ENCODE peak calls at places on chromosomes 16 and 17, in six cellular contexts. V, W, U, Z, K and P are unnamed samples.

GRCh38 chr16:84484579-84485254 is 19.7 kb downstream of the MEAK7 start:
- DNase-seq in K (peak; percentile 36), W (peak; percentile 80), V (peak; percentile 62), Z (no peak), U (no peak), P (peak; percentile 71)

GRCh38 chr17:43978078-43978477 is 24.3 kb upstream of the PYY start:
- DNase-seq in V (no peak), K (no peak), U (no peak), Z (no peak), W (no peak), P (no peak)

GRCh38 chr16:17359778-17360177 is 111.0 kb downstream of the XYLT1 start:
- DNase-seq in U (no peak), Z (no peak), K (no peak), V (no peak), W (no peak), P (no peak)

GRCh38 chr17:64001763-64002529 is 3.8 kb downstream of the PRR29 start:
- DNase-seq in U (no peak), W (no peak), K (no peak), V (no peak), Z (no peak), P (peak; percentile 85)

GRCh38 chr17:42118545-42118944 is 2.6 kb downstream of the KAT2A start:
- DNase-seq in V (peak; percentile 52), K (no peak), U (no peak), W (no peak), Z (no peak), P (no peak)

GRCh38 chr16:87119168-87119567 is 198.0 kb downstream of the C16orf95 start:
- DNase-seq in K (no peak), Z (no peak), U (no peak), W (no peak), V (no peak), P (no peak)

GRCh38 chr17:54903375-54903774 is 2.7 kb downstream of the TOM1L1 start:
- DNase-seq in W (peak; percentile 19), U (no peak), K (no peak), Z (no peak), V (peak; percentile 84), P (no peak)

GRCh38 chr16:86048882-86049585 is 150.1 kb downstream of the IRF8 start:
- DNase-seq in U (no peak), V (no peak), Z (no peak), W (no peak), K (no peak), P (no peak)

GRCh38 chr16:23981429-23982399 is 145.9 kb downstream of the PRKCB start:
- DNase-seq in K (no peak), V (no peak), Z (no peak), U (no peak), W (no peak), P (no peak)

GRCh38 chr16:69479806-69480205 is 55.4 kb downstream of the CYB5B start:
- DNase-seq in U (no peak), K (no peak), W (no peak), V (no peak), Z (no peak), P (no peak)

GRCh38 chr16:69476920-69477418 is 52.5 kb downstream of the CYB5B start:
- DNase-seq in W (no peak), V (peak; percentile 29), K (peak; percentile 77), Z (peak; percentile 77), U (no peak), P (no peak)

GRCh38 chr16:69478685-69479084 is 54.3 kb downstream of the CYB5B start:
- DNase-seq in U (no peak), W (no peak), Z (no peak), K (no peak), V (no peak), P (no peak)

GRCh38 chr16:69474447-69474846 is 50.0 kb downstream of the CYB5B start:
- DNase-seq in K (no peak), W (no peak), V (no peak), U (no peak), Z (no peak), P (no peak)

GRCh38 chr16:69477546-69477945 is 53.1 kb downstream of the CYB5B start:
- DNase-seq in W (no peak), Z (no peak), V (no peak), K (no peak), U (no peak), P (no peak)
- TF ChIP-seq CTCF in W (no peak), Z (no peak), V (no peak), K (no peak), U (no peak), P (no peak)

GRCh38 chr16:81201267-81201666 is 37.2 kb upstream of the BCO1 start:
- DNase-seq in W (no peak), V (no peak), Z (no peak), U (no peak), K (no peak), P (no peak)

GRCh38 chr16:81195907-81196534 is 42.5 kb upstream of the BCO1 start:
- DNase-seq in W (no peak), K (no peak), U (no peak), V (no peak), Z (no peak), P (no peak)

GRCh38 chr16:81198635-81199034 is 39.9 kb upstream of the BCO1 start:
- DNase-seq in Z (no peak), U (no peak), V (peak; percentile 59), K (no peak), W (no peak), P (no peak)
- TF ChIP-seq CTCF in Z (peak; percentile 22), U (peak; percentile 24), V (peak; percentile 91), K (peak; percentile 37), W (no peak), P (no peak)

DNA sequence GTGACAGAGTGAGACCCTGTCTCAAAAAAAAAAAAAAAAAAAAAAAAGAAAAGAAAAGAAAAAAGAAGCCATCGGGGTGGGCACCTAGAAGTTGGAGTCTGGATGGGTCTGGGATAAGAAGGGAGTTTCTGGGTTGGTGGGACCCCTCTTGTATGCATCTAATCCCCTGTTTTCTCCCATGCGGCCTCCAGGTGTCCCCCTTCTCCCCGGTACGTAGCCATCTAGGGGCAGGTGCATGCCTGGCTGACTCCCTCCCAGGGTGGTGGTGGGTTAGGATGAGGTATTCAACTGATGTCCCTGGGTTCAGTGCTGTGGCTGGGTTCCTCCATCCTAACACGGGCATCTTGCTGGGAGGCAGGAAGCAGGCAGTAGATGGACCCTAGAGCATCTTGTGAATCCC is 13.0 kb downstream of the FMNL1 start:
- DNase-seq in Z (no peak), V (peak; percentile 69), W (no peak), K (no peak), U (no peak), P (no peak)
- TF ChIP-seq CTCF in Z (peak; percentile 32), V (peak; percentile 73), W (no peak), K (peak; percentile 35), U (peak; percentile 8), P (no peak)

GRCh38 chr16:3564889-3565141 is 12.4 kb downstream of the NLRC3 start:
- DNase-seq in V (no peak), W (no peak), K (no peak), Z (no peak), U (no peak), P (no peak)

GRCh38 chr16:3566990-3567389 is 10.2 kb downstream of the NLRC3 start:
- DNase-seq in V (no peak), U (no peak), W (no peak), K (no peak), Z (no peak), P (no peak)

GRCh38 chr16:3561626-3562025 is 15.6 kb downstream of the NLRC3 start:
- DNase-seq in V (no peak), Z (no peak), W (no peak), U (no peak), K (no peak), P (no peak)

GRCh38 chr16:3562914-3563480 is 14.2 kb downstream of the NLRC3 start:
- DNase-seq in W (no peak), V (no peak), K (no peak), Z (no peak), U (no peak), P (no peak)

DNA sequence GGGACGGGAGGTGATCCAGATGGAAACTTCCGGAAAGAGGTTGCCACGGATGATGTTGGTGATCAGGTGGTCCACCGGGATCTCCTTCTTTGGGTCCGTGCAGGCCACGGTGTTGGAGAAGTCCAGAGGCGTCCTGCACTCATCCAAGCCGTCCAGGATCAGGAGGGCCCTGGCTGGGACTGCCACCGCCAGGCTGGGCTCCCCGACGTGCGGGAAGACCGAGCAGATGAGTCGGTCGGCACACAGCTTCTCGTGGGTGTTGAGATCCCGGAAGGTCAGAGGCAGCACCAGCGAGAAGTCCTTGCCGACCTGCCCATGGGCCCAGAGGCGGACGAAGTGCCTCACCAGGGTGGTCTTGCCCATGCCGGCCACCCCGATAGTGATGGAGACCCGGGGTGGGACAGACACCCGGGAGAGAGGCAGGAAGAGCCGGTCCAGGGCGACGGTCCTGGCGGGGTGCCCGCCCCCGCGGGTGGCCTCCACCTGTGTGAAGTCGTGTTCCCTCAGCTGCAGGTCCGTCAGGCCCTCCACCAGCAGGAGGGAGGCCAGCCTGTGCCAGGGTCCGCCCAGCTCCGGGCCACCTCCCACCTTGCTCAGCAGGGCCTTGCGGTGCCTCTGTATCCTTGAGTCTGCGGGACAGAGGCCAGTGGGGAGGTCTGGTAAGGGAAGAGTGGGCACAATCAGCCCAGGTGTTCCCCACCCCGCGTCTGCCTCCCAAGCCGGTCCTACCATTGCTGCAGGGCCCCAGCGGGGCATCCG is 12.9 kb downstream of the NLRC3 start:
- DNase-seq in K (no peak), V (no peak), W (no peak), Z (no peak), U (no peak), P (no peak)
- TF ChIP-seq CTCF in K (no peak), V (no peak), W (no peak), Z (no peak), U (no peak), P (no peak)

GRCh38 chr16:30793508-30794069 is 6.6 kb upstream of the ZNF629 start:
- DNase-seq in Z (no peak), U (no peak), V (no peak), W (no peak), K (no peak), P (no peak)

GRCh38 chr16:30794634-30795033 is 7.6 kb upstream of the ZNF629 start:
- DNase-seq in W (no peak), U (no peak), V (no peak), K (no peak), Z (no peak), P (no peak)

GRCh38 chr16:30802971-30803370 is 16.0 kb upstream of the ZNF629 start:
- DNase-seq in V (no peak), Z (no peak), K (no peak), U (no peak), W (no peak), P (no peak)

GRCh38 chr16:30797670-30798309 is 10.8 kb upstream of the ZNF629 start:
- DNase-seq in K (no peak), W (no peak), V (peak; percentile 45), Z (no peak), U (no peak), P (no peak)
- TF ChIP-seq CTCF in K (peak; percentile 19), W (no peak), V (peak; percentile 33), Z (no peak), U (no peak), P (no peak)

GRCh38 chr16:78227855-78228254 is 128.4 kb downstream of the WWOX start:
- DNase-seq in V (peak; percentile 74), W (peak; percentile 32), Z (no peak), K (no peak), U (no peak), P (no peak)
- TF ChIP-seq CTCF in V (peak; percentile 87), W (peak; percentile 28), Z (no peak), K (no peak), U (no peak), P (no peak)

GRCh38 chr16:1781758-1782407 is 488 bp downstream of the SPSB3 start:
- DNase-seq in K (no peak), W (peak; percentile 48), Z (no peak), V (no peak), U (no peak), P (no peak)
- TF ChIP-seq CTCF in K (peak; percentile 7), W (no peak), Z (peak; percentile 11), V (no peak), U (no peak), P (no peak)

GRCh38 chr17:79970576-79971068 is 65.0 kb downstream of the TBC1D16 start:
- DNase-seq in K (no peak), W (no peak), Z (no peak), U (no peak), V (peak; percentile 77), P (peak; percentile 17)
- TF ChIP-seq CTCF in K (peak; percentile 20), W (no peak), Z (peak; percentile 23), U (peak; percentile 33), V (peak; percentile 80), P (no peak)